ENCODE peak calls at places on chromosomes 4 and X, in nine cellular contexts. One of them, this sample, is unnamed.
A peak's percentile ranks its signal among the peaks of the same experiment; 100 is the strongest.

GRCh38 chrX:38117485-38117884 is 103.2 kb downstream of the SRPX start:
- DNase-seq in fibroblast of villous mesenchyme: no peak
- DNase-seq in nucleus accumbens: no peak
- DNase-seq in GM12878: no peak
- DNase-seq in mesenchymal stem cell: no peak
- DNase-seq in hepatocyte: no peak
- DNase-seq in GM03348: no peak
- DNase-seq in ACHN: no peak
- DNase-seq in AG20443: no peak
- DNase-seq in this sample: no peak

GRCh38 chr4:73870260-73870659 is 1.1 kb downstream of the CXCL1 start:
- DNase-seq in GM03348: no peak
- DNase-seq in ACHN: peak; percentile 58
- DNase-seq in GM12878: no peak
- DNase-seq in fibroblast of villous mesenchyme: no peak
- DNase-seq in AG20443: no peak
- DNase-seq in nucleus accumbens: no peak
- DNase-seq in mesenchymal stem cell: peak; percentile 70
- DNase-seq in hepatocyte: no peak
- DNase-seq in this sample: no peak

GRCh38 chr4:147822128-147822527 is 90.2 kb downstream of the ARHGAP10 start:
- DNase-seq in hepatocyte: peak; percentile 62
- DNase-seq in GM12878: no peak
- DNase-seq in nucleus accumbens: no peak
- DNase-seq in fibroblast of villous mesenchyme: peak; percentile 96
- DNase-seq in mesenchymal stem cell: peak; percentile 56
- DNase-seq in AG20443: no peak
- DNase-seq in GM03348: peak; percentile 41
- DNase-seq in ACHN: no peak
- DNase-seq in this sample: no peak

GRCh38 chr4:131411393-131411792 is 1737.7 kb upstream of the PCDH10 start:
- DNase-seq in GM12878: no peak
- DNase-seq in nucleus accumbens: no peak
- DNase-seq in fibroblast of villous mesenchyme: no peak
- DNase-seq in AG20443: no peak
- DNase-seq in mesenchymal stem cell: no peak
- DNase-seq in GM03348: no peak
- DNase-seq in hepatocyte: no peak
- DNase-seq in ACHN: no peak
- DNase-seq in this sample: no peak

GRCh38 chrX:40158036-40158706 is 60.4 kb upstream of the BCOR start:
- DNase-seq in AG20443: peak; percentile 84
- DNase-seq in GM12878: no peak
- DNase-seq in mesenchymal stem cell: peak; percentile 38
- DNase-seq in ACHN: peak; percentile 43
- DNase-seq in hepatocyte: peak; percentile 84
- DNase-seq in fibroblast of villous mesenchyme: no peak
- DNase-seq in nucleus accumbens: no peak
- DNase-seq in GM03348: peak; percentile 83
- DNase-seq in this sample: no peak

GRCh38 chrX:130623508-130623907 is 221.7 kb downstream of the RBMX2 start:
- DNase-seq in ACHN: peak; percentile 60
- DNase-seq in fibroblast of villous mesenchyme: no peak
- DNase-seq in hepatocyte: no peak
- DNase-seq in GM12878: no peak
- DNase-seq in AG20443: no peak
- DNase-seq in mesenchymal stem cell: no peak
- DNase-seq in GM03348: no peak
- DNase-seq in nucleus accumbens: no peak
- DNase-seq in this sample: no peak

GRCh38 chr4:129422277-129422676 is 326.3 kb downstream of the C4orf33 start:
- DNase-seq in nucleus accumbens: no peak
- DNase-seq in GM12878: no peak
- DNase-seq in GM03348: no peak
- DNase-seq in mesenchymal stem cell: no peak
- DNase-seq in ACHN: no peak
- DNase-seq in hepatocyte: no peak
- DNase-seq in AG20443: no peak
- DNase-seq in fibroblast of villous mesenchyme: no peak
- DNase-seq in this sample: no peak

GRCh38 chrX:9928083-9928482 is 39.1 kb upstream of the CLDN34 start:
- DNase-seq in fibroblast of villous mesenchyme: no peak
- DNase-seq in ACHN: no peak
- DNase-seq in GM03348: no peak
- DNase-seq in hepatocyte: no peak
- DNase-seq in mesenchymal stem cell: no peak
- DNase-seq in AG20443: no peak
- DNase-seq in nucleus accumbens: no peak
- DNase-seq in GM12878: no peak
- DNase-seq in this sample: no peak

GRCh38 chrX:134406230-134406794 is 53.7 kb upstream of the HPRT1 start:
- DNase-seq in GM12878: no peak
- DNase-seq in ACHN: no peak
- DNase-seq in mesenchymal stem cell: peak; percentile 12
- DNase-seq in GM03348: no peak
- DNase-seq in fibroblast of villous mesenchyme: no peak
- DNase-seq in nucleus accumbens: no peak
- DNase-seq in AG20443: no peak
- DNase-seq in hepatocyte: peak; percentile 14
- DNase-seq in this sample: no peak

This sample was measured in H4.